ENCODE peak calls at places on chromosomes 1 and 21, in nine cellular contexts. C is HTR-8/SVneo; K is RPMI8226; N is activated T-helper 1 cell treated with anti-CD3 and anti-CD28 coated beads, Interleukin-2, amount 50 U/mL, for 16 hours; H is H7; P is HFFc6; A is stimulated activated naive B cell treated with anti-CD40 and anti-IgM and Interleukin-4, amounts not matched to agents 10 μg/mL and 1 μg/mL and 100 μg/mL, for 72 hours; G is aorta; Y is EL. I is an unnamed sample.

GRCh38 chr21:31554511-31555022 is 104.9 kb upstream of the SOD1 start:
- DNase-seq in P (no peak), Y (peak; percentile 55), A (no peak), K (peak; percentile 16), C (peak; percentile 48), H (peak; percentile 67), G (no peak), N (no peak), I (peak; percentile 29)

GRCh38 chr21:43362306-43362927 is 64.5 kb downstream of the SIK1 start:
- DNase-seq in K (peak; percentile 64), A (peak; percentile 59), G (peak; percentile 82), P (peak; percentile 60), C (no peak), N (peak; percentile 48), Y (peak; percentile 86), H (peak; percentile 92), I (peak; percentile 87)

GRCh38 chr1:186033744-186034345 is 299.7 kb downstream of the HMCN1 start:
- DNase-seq in Y (peak; percentile 53), P (no peak), K (no peak), C (no peak), G (peak; percentile 32), A (no peak), H (no peak), N (no peak), I (no peak)

GRCh38 chr1:98677288-98677687 is 15.8 kb downstream of the SNX7 start:
- DNase-seq in A (no peak), Y (peak; percentile 24), G (no peak), H (no peak), C (peak; percentile 7), K (no peak), N (no peak), P (peak; percentile 24), I (no peak)

GRCh38 chr1:39204441-39205081 is at the start of gene MACF1:
- DNase-seq in C (peak; percentile 56), Y (peak; percentile 96), H (no peak), P (peak; percentile 94), K (peak; percentile 33), G (peak; percentile 85), N (no peak), A (no peak), I (peak; percentile 90)

GRCh38 chr1:110308247-110308646 is 30.9 kb upstream of the RBM15 start:
- DNase-seq in H (no peak), Y (peak; percentile 83), K (no peak), N (no peak), C (no peak), A (no peak), P (peak; percentile 70), G (no peak), I (no peak)

GRCh38 chr21:39313042-39313456 is 383 bp downstream of the BRWD1 start:
- DNase-seq in H (peak; percentile 77), Y (no peak), K (no peak), C (no peak), G (peak; percentile 62), A (no peak), P (no peak), N (no peak), I (no peak)

GRCh38 chr1:43331688-43332087 is 5.9 kb upstream of the MPL start:
- DNase-seq in G (no peak), A (no peak), Y (no peak), N (no peak), K (no peak), C (no peak), P (no peak), H (no peak), I (peak; percentile 14)

GRCh38 chr1:99595041-99595440 is 50.9 kb upstream of the PALMD start:
- DNase-seq in H (no peak), C (no peak), Y (no peak), A (no peak), N (no peak), G (no peak), P (no peak), K (no peak), I (no peak)

GRCh38 chr21:29025328-29025713 is 853 bp downstream of the USP16 start:
- DNase-seq in P (peak; percentile 38), Y (peak; percentile 31), K (no peak), A (no peak), N (no peak), C (no peak), H (peak; percentile 19), G (no peak), I (no peak)

GRCh38 chr21:42079008-42079938 is 8.2 kb downstream of the UMODL1 start:
- DNase-seq in H (no peak), C (no peak), G (no peak), Y (no peak), A (no peak), P (no peak), N (no peak), K (no peak), I (no peak)

GRCh38 chr1:37661401-37661800 is 26.7 kb upstream of the RSPO1 start:
- DNase-seq in A (no peak), N (no peak), G (no peak), C (no peak), Y (no peak), P (peak; percentile 4), K (no peak), H (peak; percentile 70), I (no peak)

GRCh38 chr1:100834779-100835645 is 59.6 kb downstream of the EXTL2 start:
- DNase-seq in C (no peak), A (no peak), G (no peak), K (peak; percentile 7), H (peak; percentile 25), N (no peak), Y (peak; percentile 44), P (peak; percentile 5), I (no peak)

GRCh38 chr1:118147542-118147941 is 37.5 kb downstream of the SPAG17 start:
- DNase-seq in Y (peak; percentile 86), K (no peak), N (no peak), G (no peak), A (no peak), H (no peak), P (peak; percentile 72), C (no peak), I (no peak)

GRCh38 chr1:53891678-53892077 is 2.1 kb upstream of the YIPF1 start:
- DNase-seq in Y (no peak), K (no peak), A (no peak), C (no peak), P (no peak), G (no peak), N (no peak), H (no peak), I (no peak)

I was measured in cardiac septum.